ENCODE peak calls at places on chromosomes 13 and 19, in ten cellular contexts. O, I, C, H, A, Z, Q, F, W and D are unnamed samples.

GRCh38 chr19:2724148-2724557 is 3.0 kb upstream of the DIRAS1 start:
- DNase-seq in O (no peak), Q (no peak), H (no peak), C (no peak), Z (no peak), F (no peak), A (no peak), W (no peak), I (no peak), D (no peak)

GRCh38 chr13:67014399-67014798 is 215.7 kb downstream of the PCDH9 start:
- DNase-seq in Q (no peak), A (no peak), H (no peak), O (no peak), Z (no peak), W (no peak), I (no peak), F (no peak), C (no peak), D (no peak)

GRCh38 chr13:94351292-94352000 is 128.0 kb downstream of the DCT start:
- DNase-seq in O (no peak), W (peak), Q (no peak), I (no peak), A (no peak), F (no peak), H (no peak), Z (no peak), C (peak), D (no peak)

GRCh38 chr19:56840452-56841193 is at the start of the genes PEG3 and ZIM2:
- DNase-seq in Q (no peak), H (no peak), I (peak), C (no peak), F (peak), O (no peak), W (no peak), Z (no peak), A (no peak), D (no peak)

GRCh38 chr19:43820098-43820860 is 6.8 kb upstream of the ZNF283 start:
- DNase-seq in O (no peak), A (no peak), Z (peak), F (peak), C (peak), W (peak), Q (no peak), H (no peak), I (peak), D (no peak)

GRCh38 chr13:41144576-41144975 is 12.0 kb upstream of the KBTBD6 start:
- DNase-seq in W (no peak), Z (no peak), O (no peak), F (no peak), Q (no peak), I (no peak), H (no peak), C (no peak), A (no peak), D (no peak)

GRCh38 chr19:1011831-1012333 is 9.0 kb downstream of the TMEM259 start:
- DNase-seq in Z (no peak), O (no peak), I (no peak), H (no peak), F (no peak), A (no peak), W (no peak), Q (no peak), C (no peak), D (no peak)

GRCh38 chr13:32086791-32087441 is 55.3 kb downstream of the FRY start:
- DNase-seq in A (no peak), O (no peak), C (no peak), H (no peak), F (no peak), I (no peak), W (no peak), Z (no peak), Q (no peak), D (no peak)

GRCh38 chr19:12126707-12127106 is 13.4 kb downstream of the ZNF20 start:
- DNase-seq in W (peak), C (peak), I (no peak), F (no peak), Z (no peak), H (no peak), A (no peak), Q (no peak), O (no peak), D (no peak)

GRCh38 chr13:110524484-110525254 is 36.9 kb downstream of the RAB20 start:
- DNase-seq in A (peak), W (peak), F (peak), I (no peak), O (no peak), C (no peak), H (peak), Z (peak), Q (no peak), D (peak)

GRCh38 chr19:6772866-6773322 is 386 bp downstream of the VAV1 start:
- DNase-seq in H (no peak), C (no peak), Z (no peak), F (no peak), Q (no peak), I (no peak), A (no peak), O (no peak), W (no peak), D (no peak)

GRCh38 chr13:43061496-43062280 is 38.3 kb downstream of the DNAJC15 start:
- DNase-seq in W (peak), Q (no peak), Z (no peak), O (no peak), I (no peak), H (no peak), C (peak), F (no peak), A (no peak), D (no peak)

GRCh38 chr13:34360702-34361101 is 542.8 kb downstream of the RFC3 start:
- DNase-seq in A (no peak), Q (no peak), H (no peak), C (no peak), W (no peak), O (no peak), F (no peak), Z (no peak), I (no peak), D (no peak)

GRCh38 chr13:49635599-49636433 is 7.5 kb downstream of the ARL11 start:
- DNase-seq in A (peak), O (peak), I (no peak), H (no peak), C (peak), F (no peak), W (peak), Q (no peak), Z (no peak), D (peak)

GRCh38 chr13:90717451-90717936 is 630.0 kb upstream of the MIR17HG start:
- DNase-seq in C (no peak), F (no peak), H (no peak), O (no peak), Z (no peak), A (no peak), I (no peak), W (no peak), Q (no peak), D (no peak)

GRCh38 chr19:54430306-54431254 is 15.3 kb downstream of the TTYH1 start:
- DNase-seq in Z (peak), F (no peak), C (peak), I (no peak), Q (no peak), O (peak), A (peak), H (no peak), W (peak), D (peak)

GRCh38 chr19:38055040-38055439 is 148.0 kb downstream of the SIPA1L3 start:
- DNase-seq in C (no peak), W (no peak), F (no peak), A (no peak), O (no peak), H (no peak), I (no peak), Q (no peak), Z (no peak), D (no peak)

GRCh38 chr13:104936304-104936703 is 1599.2 kb downstream of the EFNB2 start:
- DNase-seq in A (no peak), Z (no peak), O (no peak), H (no peak), W (no peak), F (no peak), Q (no peak), I (no peak), C (no peak), D (no peak)

GRCh38 chr19:42275103-42275502 is 6.1 kb downstream of the CIC start:
- DNase-seq in I (no peak), H (no peak), Q (no peak), W (no peak), Z (no peak), A (no peak), F (peak), O (no peak), C (no peak), D (no peak)

GRCh38 chr19:10142701-10143375 is 23.1 kb upstream of the EIF3G start:
- DNase-seq in I (no peak), O (peak), F (no peak), C (peak), Z (no peak), W (peak), A (peak), H (no peak), Q (no peak), D (peak)

GRCh38 chr19:8081569-8082550 is 29.3 kb downstream of the CCL25 start:
- DNase-seq in F (peak), H (no peak), Z (no peak), I (no peak), A (no peak), C (no peak), Q (no peak), O (no peak), W (no peak), D (no peak)

GRCh38 chr13:49219647-49220034 is 497 bp upstream of the MLNR start:
- DNase-seq in F (no peak), W (no peak), C (no peak), A (no peak), O (no peak), I (no peak), Z (no peak), Q (no peak), H (no peak), D (no peak)

GRCh38 chr13:49213997-49214916 is 5.9 kb upstream of the MLNR start:
- DNase-seq in C (no peak), Q (no peak), I (no peak), W (no peak), Z (no peak), A (no peak), F (no peak), O (no peak), H (no peak), D (no peak)

GRCh38 chr19:15378529-15379082 is 981 bp downstream of the AKAP8 start:
- DNase-seq in F (peak), O (peak), A (peak), W (peak), C (peak), Q (peak), Z (peak), H (peak), I (peak), D (no peak)

GRCh38 chr19:33005440-33005839 is 33.4 kb downstream of the FAAP24 start:
- DNase-seq in W (no peak), H (peak), F (no peak), O (no peak), I (no peak), Q (no peak), Z (peak), C (no peak), A (no peak), D (no peak)